ENCODE peak calls at places on chromosomes 1 and 21, in four cellular contexts. X, P, Q and D are unnamed samples.

GRCh38 chr1:170730443-170730842 is 66.5 kb downstream of the PRRX1 start:
- DNase-seq in Q (no peak), P (no peak), X (no peak), D (no peak)

GRCh38 chr1:9086060-9086459 is 16.6 kb upstream of the SLC2A5 start:
- DNase-seq in Q (no peak), X (no peak), P (no peak), D (no peak)

GRCh38 chr1:54296666-54297065 is 96.7 kb downstream of the MRPL37 start:
- DNase-seq in P (no peak), Q (no peak), X (no peak), D (no peak)

GRCh38 chr1:44422161-44422560 is 17.1 kb downstream of the RNF220 start:
- DNase-seq in Q (no peak), X (no peak), P (no peak), D (no peak)

GRCh38 chr1:12189328-12189682 is 22.5 kb downstream of the TNFRSF1B start:
- DNase-seq in Q (no peak), P (no peak), X (no peak), D (no peak)

GRCh38 chr1:212512731-212513559 is 80.2 kb downstream of the NENF start:
- DNase-seq in Q (no peak), X (no peak), P (peak; percentile 35), D (no peak)

GRCh38 chr1:19453843-19454242 is 31.5 kb downstream of the CAPZB start:
- DNase-seq in P (no peak), X (no peak), Q (no peak), D (no peak)

GRCh38 chr21:43853851-43854772 is 10.9 kb upstream of the AGPAT3 start:
- DNase-seq in Q (peak; percentile 20), P (no peak), X (no peak), D (no peak)

GRCh38 chr1:50348449-50349241 is 74.6 kb downstream of the DMRTA2 start:
- DNase-seq in X (peak; percentile 65), P (peak; percentile 74), Q (peak; percentile 54), D (peak; percentile 46)

GRCh38 chr1:224559971-224560728 is 56.0 kb upstream of the CNIH3 start:
- DNase-seq in Q (no peak), X (no peak), P (no peak), D (no peak)

GRCh38 chr1:46456411-46456963 is 33.1 kb upstream of the DMBX1 start:
- DNase-seq in X (no peak), Q (no peak), P (no peak), D (no peak)

GRCh38 chr1:160472112-160472511 is 50.9 kb downstream of the SLAMF6 start:
- DNase-seq in P (no peak), Q (no peak), X (no peak), D (no peak)

GRCh38 chr1:72438270-72438669 is 155.9 kb upstream of the NEGR1 start:
- DNase-seq in Q (no peak), P (no peak), X (no peak), D (no peak)

DNA sequence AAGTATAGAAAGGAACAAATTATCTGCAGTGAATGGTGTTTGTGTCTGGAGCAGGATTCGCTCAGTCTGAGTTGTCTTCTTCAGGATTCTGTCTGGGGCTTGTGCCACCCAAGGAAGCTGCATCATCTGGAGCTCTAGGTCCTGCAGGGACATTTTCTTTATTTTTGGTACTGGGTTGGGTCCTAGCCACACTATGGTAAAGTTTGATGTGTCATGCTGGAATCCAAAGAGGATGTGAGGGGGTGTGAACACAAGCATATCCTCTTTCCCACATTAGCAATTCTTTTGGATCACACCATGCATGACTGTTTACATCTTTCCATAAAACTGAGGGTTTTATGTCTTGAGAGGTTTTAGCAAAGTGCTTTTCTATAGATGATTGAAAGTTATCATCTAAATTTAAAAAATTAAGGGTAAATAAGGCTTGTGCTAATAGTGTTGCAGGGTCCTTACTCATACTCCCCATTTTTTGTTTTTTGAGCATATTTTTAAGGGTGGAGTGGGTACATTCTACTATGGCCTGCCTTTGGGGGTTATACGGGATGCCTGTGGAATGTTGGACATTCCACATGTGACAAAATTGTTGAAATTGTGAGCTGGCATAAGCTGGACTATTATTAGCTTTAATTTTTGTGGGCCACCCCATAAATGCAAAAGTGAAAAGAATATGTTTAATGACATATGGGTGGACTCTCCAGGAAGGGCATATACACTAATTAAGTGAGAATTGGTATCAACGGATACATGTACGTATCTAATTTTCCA is 152.0 kb upstream of the HMCN1 start:
- DNase-seq in X (no peak), Q (no peak), P (no peak), D (no peak)
- H3K9me3 ChIP-seq in X (no peaks in the 10 kb centered on the region), Q (peaks cover 13% of the 10 kb centered on the region), P (no peaks in the 10 kb centered on the region), D (peaks cover 3% of the 10 kb centered on the region)

DNA sequence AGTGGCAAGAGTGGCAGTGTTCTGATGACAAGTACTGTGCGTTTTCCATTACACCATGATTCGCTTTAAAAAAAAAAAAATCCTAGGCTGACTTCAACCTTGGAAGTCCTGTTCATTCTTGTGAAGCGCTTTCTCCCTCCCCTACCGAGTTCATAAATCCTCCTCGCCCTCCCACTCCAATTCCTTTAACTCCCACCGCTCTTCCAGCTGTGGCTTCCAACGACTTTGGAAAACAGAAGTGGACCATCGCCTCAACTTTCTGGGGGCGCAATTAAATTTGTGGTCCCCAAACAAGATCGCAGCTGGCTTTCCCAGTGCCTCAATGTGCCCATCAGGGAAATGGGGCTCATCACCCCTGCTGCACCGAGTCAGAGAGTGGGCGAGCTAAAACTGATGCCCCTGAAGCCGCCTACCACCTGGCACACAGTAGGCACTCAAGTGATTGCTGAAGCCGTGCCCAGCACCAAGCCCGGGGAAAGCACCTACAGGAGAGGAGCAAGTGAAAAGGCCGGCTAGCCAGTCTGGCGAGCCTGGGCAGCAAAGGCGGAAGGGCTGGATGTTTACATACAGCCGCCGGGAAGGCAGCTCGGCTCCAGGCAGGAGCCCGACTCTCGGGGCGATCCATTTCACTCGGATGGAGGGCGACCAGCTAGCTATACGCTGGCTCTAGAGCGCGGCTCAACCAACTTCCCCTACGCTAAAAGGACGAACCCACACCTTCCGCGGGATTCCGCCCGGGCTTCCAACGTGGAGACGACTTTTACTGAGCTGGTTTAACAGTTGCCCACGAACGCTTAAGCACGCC is 1.3 kb downstream of the PLPP3 start:
- DNase-seq in X (peak; percentile 22), Q (no peak), P (peak; percentile 77), D (no peak)
- H3K27ac ChIP-seq in X (no peak overlapping the region), Q (no peak overlapping the region), P (peak overlapping the region; percentile 95), D (peak overlapping the region; percentile 81)

DNA sequence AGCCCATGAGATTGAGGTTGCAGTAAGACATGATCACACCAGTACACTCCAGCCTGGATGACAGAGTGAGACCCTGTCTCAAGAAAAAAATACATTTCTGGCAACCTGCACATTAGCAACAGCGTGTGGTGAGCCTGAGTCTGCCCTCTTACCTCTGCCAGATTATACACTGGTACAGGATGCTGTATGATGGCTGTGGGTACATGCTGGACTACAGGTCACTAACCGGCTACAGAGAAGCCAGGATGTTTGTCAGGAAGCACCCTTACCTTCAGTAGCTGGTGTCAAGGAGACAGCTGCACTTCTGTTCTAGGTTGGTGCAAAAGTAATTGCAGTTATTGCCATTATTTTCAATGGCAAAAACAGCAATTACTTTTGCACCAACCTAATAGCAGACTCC is 575.7 kb downstream of the NPHP4 start:
- DNase-seq in X (no peak), P (no peak), Q (peak; percentile 27), D (no peak)
- H3K9me3 ChIP-seq in X (no peaks in the 10 kb centered on the region), P (no peaks in the 10 kb centered on the region), Q (no peaks in the 10 kb centered on the region), D (peaks cover 87% of the 10 kb centered on the region)

GRCh38 chr1:40256401-40257084 is 1.5 kb upstream of the ZMPSTE24 start:
- DNase-seq in P (no peak), Q (no peak), X (no peak), D (no peak)
- H3K27ac ChIP-seq in P (peak overlapping the region; percentile 94), Q (peak overlapping the region; percentile 99), X (peak overlapping the region; percentile 85), D (no peak overlapping the region)

DNA sequence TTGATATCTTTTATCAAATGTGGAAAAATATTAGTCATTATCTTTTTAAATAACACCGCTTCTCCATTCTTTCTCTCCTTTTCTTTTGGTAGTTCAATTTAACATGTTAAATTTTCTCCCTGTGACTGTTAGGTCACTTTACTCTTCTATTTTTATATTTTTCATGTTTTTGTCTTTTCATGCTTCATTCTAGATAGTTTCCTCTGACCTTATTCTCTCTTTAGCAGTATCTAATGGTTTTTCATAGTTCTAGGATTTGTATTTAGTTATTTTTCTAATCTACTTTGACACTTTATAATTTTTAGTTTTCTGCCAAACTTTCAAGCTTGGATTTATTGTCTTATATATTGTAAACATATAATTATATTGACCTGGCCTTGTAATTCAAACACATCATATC is 116.0 kb downstream of the RASAL2 start:
- DNase-seq in Q (no peak), P (no peak), X (no peak), D (no peak)
- H3K9me3 ChIP-seq in Q (peaks cover 15% of the 10 kb centered on the region), P (no peaks in the 10 kb centered on the region), X (no peaks in the 10 kb centered on the region), D (no peaks in the 10 kb centered on the region)

DNA sequence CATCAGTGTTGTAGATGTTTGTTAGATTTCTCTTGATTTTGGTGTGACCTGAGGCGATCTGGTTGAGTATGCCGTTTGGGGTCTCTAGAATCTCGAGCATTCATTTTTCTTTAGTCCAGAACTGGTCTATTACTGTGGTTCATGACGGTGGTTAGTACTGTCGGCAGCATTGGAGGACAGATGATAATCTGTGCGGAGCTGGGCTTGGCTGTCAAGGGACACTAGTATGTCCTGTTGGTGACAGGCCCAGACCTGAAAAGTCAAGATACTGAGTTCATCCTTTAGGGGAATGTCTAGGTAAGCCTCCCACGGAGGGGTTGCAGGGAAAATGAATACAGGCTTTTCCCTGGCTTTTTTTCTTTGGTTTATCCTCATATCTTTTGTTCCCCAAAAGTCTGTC is 59.8 kb downstream of the PEX14 start:
- DNase-seq in X (no peak), P (no peak), Q (no peak), D (no peak)
- H3K27ac ChIP-seq in X (no peak overlapping the region), P (no peak overlapping the region), Q (no peak overlapping the region), D (no peak overlapping the region)

DNA sequence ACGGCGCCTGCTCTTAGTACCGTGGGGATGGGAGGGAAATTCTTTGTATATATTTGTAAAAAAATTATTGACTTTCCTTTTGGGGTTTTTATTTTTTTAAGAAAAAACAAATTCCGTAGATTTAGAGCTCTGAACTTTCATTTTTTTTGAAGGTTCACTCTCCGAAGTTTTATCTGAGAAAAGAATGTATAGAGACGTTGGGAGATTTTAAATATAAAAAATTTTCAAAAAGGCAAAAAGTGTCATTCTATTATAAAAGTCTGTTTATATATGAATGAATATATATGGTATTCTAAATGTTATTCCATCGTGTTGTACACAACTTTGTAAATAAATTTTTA is 2.4 kb downstream of the FOXD3 start:
- DNase-seq in Q (no peak), X (no peak), P (no peak), D (no peak)
- H3K9me3 ChIP-seq in Q (peaks cover 9% of the 10 kb centered on the region), X (no peaks in the 10 kb centered on the region), P (no peaks in the 10 kb centered on the region), D (peaks cover 24% of the 10 kb centered on the region)

GRCh38 chr1:41500781-41501518 is 16.5 kb upstream of the EDN2 start:
- DNase-seq in X (no peak), P (no peak), Q (no peak), D (no peak)
- H3K27ac ChIP-seq in X (no peak overlapping the region), P (peak overlapping the region; percentile 83), Q (no peak overlapping the region), D (no peak overlapping the region)

GRCh38 chr1:77179632-77180031 is 39.6 kb downstream of the PIGK start:
- DNase-seq in Q (no peak), P (no peak), X (no peak), D (no peak)

GRCh38 chr1:77170687-77171086 is 48.5 kb downstream of the PIGK start:
- DNase-seq in X (no peak), P (no peak), Q (peak; percentile 27), D (peak; percentile 24)

DNA sequence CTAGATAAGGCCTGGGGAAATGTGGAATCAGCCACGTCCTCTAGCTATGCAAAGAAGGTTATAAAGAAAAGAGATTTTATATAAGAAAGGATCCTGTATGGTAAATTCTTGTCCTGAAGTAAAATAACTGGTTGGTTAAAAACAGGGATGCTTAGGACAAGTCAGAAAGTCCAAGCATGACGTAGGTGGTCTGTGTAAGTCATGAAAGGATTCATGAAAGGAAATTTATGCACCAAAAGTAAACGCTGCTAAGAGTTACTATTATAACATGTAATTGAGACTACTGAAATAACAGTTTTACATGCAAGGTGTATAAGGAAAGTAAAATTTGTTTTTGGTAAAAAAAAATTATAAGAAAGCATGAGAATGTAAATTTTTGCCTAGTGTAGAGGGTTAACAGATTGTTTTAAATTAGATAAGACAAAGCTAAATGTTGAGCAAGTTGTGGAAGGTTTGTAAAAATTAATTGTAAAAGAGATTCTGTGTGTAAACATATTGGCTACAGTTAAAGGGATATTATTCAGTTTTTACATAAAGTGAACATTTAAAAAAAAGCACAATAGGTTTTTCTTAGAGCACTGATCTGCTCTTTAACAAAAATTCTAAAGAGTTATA is 43.9 kb downstream of the PIGK start:
- DNase-seq in P (no peak), X (no peak), Q (peak; percentile 12), D (no peak)
- H3K9me3 ChIP-seq in P (no peaks in the 10 kb centered on the region), X (no peaks in the 10 kb centered on the region), Q (peaks cover 17% of the 10 kb centered on the region), D (peaks cover 2% of the 10 kb centered on the region)